ENCODE peak calls at places on chromosomes 12 and 14, in seven cellular contexts. A is NCI-H1694 treated with DMSO at 0.1 percent for 48 hours; J is fibroblast of the aortic adventitia; D is amygdala; Y is CD4-positive, alpha-beta memory T cell; W is PC-3; I is stimulated activated CD4-positive, alpha-beta T cell treated with anti-CD3 and anti-CD28 coated beads, Interleukin-4, amount 100 ng/mL, for 4 hours. E is an unnamed sample.

GRCh38 chr14:63394856-63395255 is 76.1 kb upstream of the GPHB5 start:
- DNase-seq in I (no peak), W (no peak), D (no peak), J (no peak), A (no peak), Y (no peak), E (no peak)

GRCh38 chr14:84708865-84709264 is 821.1 kb upstream of the FLRT2 start:
- DNase-seq in A (no peak), J (no peak), D (no peak), Y (no peak), W (no peak), I (no peak), E (no peak)

GRCh38 chr14:95733212-95733611 is 19.3 kb upstream of the TCL1A start:
- DNase-seq in I (no peak), W (no peak), A (no peak), D (no peak), J (no peak), Y (no peak), E (no peak)

GRCh38 chr12:64800640-64801039 is 23.8 kb upstream of the TBC1D30 start:
- DNase-seq in A (no peak), D (no peak), I (no peak), Y (no peak), W (no peak), J (no peak), E (no peak)

GRCh38 chr12:70849265-70849960 is 71.1 kb downstream of the PTPRR start:
- DNase-seq in A (no peak), Y (no peak), J (peak; percentile 87), I (no peak), W (peak; percentile 61), D (no peak), E (no peak)

GRCh38 chr12:109836916-109837315 is 3.7 kb upstream of the TRPV4 start:
- DNase-seq in Y (no peak), W (peak; percentile 25), D (no peak), J (peak; percentile 19), A (no peak), I (no peak), E (no peak)

GRCh38 chr14:72598328-72598727 is 295.6 kb downstream of the DPF3 start:
- DNase-seq in A (no peak), I (no peak), J (no peak), D (no peak), W (no peak), Y (no peak), E (no peak)

GRCh38 chr14:23567186-23568020 is at the start of gene AP1G2:
- DNase-seq in J (peak; percentile 38), W (peak; percentile 78), I (peak; percentile 83), D (no peak), A (peak; percentile 65), Y (peak; percentile 87), E (peak; percentile 59)

GRCh38 chr14:76961631-76962302 is 66.7 kb downstream of the IRF2BPL start:
- DNase-seq in J (peak; percentile 90), D (peak; percentile 8), W (peak; percentile 99), I (peak; percentile 99), Y (peak; percentile 92), A (no peak), E (peak; percentile 76)

GRCh38 chr12:110304061-110304551 is 23.1 kb downstream of the ATP2A2 start:
- DNase-seq in D (no peak), A (no peak), Y (no peak), I (no peak), W (peak; percentile 93), J (peak; percentile 60), E (no peak)

GRCh38 chr12:52581481-52581880 is 7.8 kb upstream of the KRT74 start:
- DNase-seq in W (peak; percentile 56), Y (no peak), J (peak; percentile 5), A (no peak), I (no peak), D (no peak), E (no peak)

GRCh38 chr14:64938972-64939816 is 3.4 kb downstream of the GPX2 start:
- DNase-seq in W (no peak), Y (no peak), D (no peak), I (no peak), A (no peak), J (no peak), E (no peak)